ENCODE peak calls at places on chromosomes 16 and 17, in eight cellular contexts. W is uterus; P is RCC 7860; H is CD4-positive, alpha-beta T cell; T is heart left ventricle; Q is stimulated activated CD4-positive, alpha-beta T cell treated with anti-CD3 and anti-CD28 coated beads, Interleukin-2, amount 100 ng/mL, for 48 hours; C is T-helper 2 cell; I is effector memory CD8-positive, alpha-beta T cell. D is an unnamed sample.

GRCh38 chr17:34613064-34614019 is 34.0 kb downstream of the TMEM132E start:
- DNase-seq in I (no peak), T (no peak), Q (no peak), C (no peak), P (no peak), H (no peak), W (peak), D (no peak)

GRCh38 chr17:9307313-9307998 is 268.2 kb downstream of the STX8 start:
- DNase-seq in W (no peak), H (no peak), P (no peak), C (no peak), T (no peak), I (no peak), Q (no peak), D (no peak)

GRCh38 chr17:51000835-51001638 is 119.6 kb downstream of the SPAG9 start:
- DNase-seq in I (peak), H (no peak), T (no peak), P (peak), W (no peak), C (no peak), Q (no peak), D (no peak)

GRCh38 chr17:61371179-61371578 is 28.5 kb upstream of the TBX2 start:
- DNase-seq in W (no peak), I (no peak), T (no peak), P (no peak), H (no peak), C (no peak), Q (no peak), D (no peak)

GRCh38 chr17:14755002-14755401 is 454.1 kb downstream of the HS3ST3B1 start:
- DNase-seq in I (no peak), P (no peak), C (no peak), H (no peak), T (no peak), W (no peak), Q (no peak), D (no peak)

GRCh38 chr17:74235040-74235581 is 21.7 kb downstream of the TTYH2 start:
- DNase-seq in W (no peak), H (no peak), T (no peak), I (no peak), Q (no peak), P (no peak), C (no peak), D (no peak)

GRCh38 chr16:68047987-68048386 is 24.9 kb downstream of the DUS2 start:
- DNase-seq in C (no peak), T (no peak), Q (no peak), P (no peak), I (no peak), W (no peak), H (no peak), D (no peak)

GRCh38 chr17:77534137-77534536 is 393.4 kb downstream of the SEC14L1 start:
- DNase-seq in Q (no peak), I (no peak), C (no peak), P (no peak), W (no peak), H (no peak), T (no peak), D (no peak)

GRCh38 chr17:29563816-29564215 is 3.0 kb downstream of the ABHD15 start:
- DNase-seq in W (no peak), T (no peak), C (no peak), H (no peak), Q (no peak), I (peak), P (no peak), D (peak)

GRCh38 chr16:81938331-81939163 is 72.7 kb downstream of the SDR42E1 start:
- DNase-seq in T (no peak), I (no peak), C (no peak), W (no peak), Q (no peak), H (no peak), P (no peak), D (no peak)

GRCh38 chr16:24499193-24499814 is 40.1 kb upstream of the RBBP6 start:
- DNase-seq in T (no peak), I (no peak), H (no peak), W (no peak), P (no peak), C (no peak), Q (peak), D (no peak)

GRCh38 chr17:76554131-76554530 is 14.3 kb downstream of the PRCD start:
- DNase-seq in T (no peak), I (no peak), C (no peak), Q (no peak), W (no peak), H (no peak), P (no peak), D (no peak)

GRCh38 chr16:47634126-47634525 is 173.0 kb downstream of the PHKB start:
- DNase-seq in C (no peak), H (no peak), W (no peak), P (no peak), Q (no peak), I (no peak), T (no peak), D (no peak)

GRCh38 chr17:57999496-58000017 is 7.5 kb downstream of the SRSF1 start:
- DNase-seq in P (peak), W (no peak), I (peak), Q (no peak), H (no peak), T (no peak), C (no peak), D (no peak)

GRCh38 chr17:48453447-48453846 is 23.4 kb upstream of the SKAP1 start:
- DNase-seq in I (no peak), T (no peak), W (no peak), H (no peak), C (no peak), P (no peak), Q (no peak), D (no peak)

GRCh38 chr16:74743668-74744299 is 30.8 kb downstream of the FA2H start:
- DNase-seq in Q (no peak), P (peak), I (no peak), T (no peak), C (no peak), H (no peak), W (no peak), D (no peak)

GRCh38 chr16:74224828-74225227 is 71.8 kb upstream of the PSMD7 start:
- DNase-seq in P (peak), T (no peak), W (no peak), C (no peak), H (no peak), Q (no peak), I (no peak), D (no peak)

GRCh38 chr17:46853896-46854444 is 2.6 kb downstream of the WNT9B start:
- DNase-seq in P (no peak), I (no peak), Q (no peak), T (no peak), W (no peak), H (no peak), C (no peak), D (no peak)

GRCh38 chr16:84829168-84829965 is 9.6 kb downstream of the CRISPLD2 start:
- DNase-seq in P (peak), H (no peak), T (no peak), C (no peak), Q (no peak), W (peak), I (no peak), D (no peak)

GRCh38 chr16:56228476-56228875 is 37.2 kb downstream of the GNAO1 start:
- DNase-seq in P (no peak), T (no peak), C (no peak), I (no peak), Q (no peak), W (no peak), H (no peak), D (no peak)

GRCh38 chr16:22323998-22324786 is 27.0 kb downstream of the POLR3E start:
- DNase-seq in H (no peak), W (no peak), T (no peak), I (no peak), P (no peak), Q (no peak), C (no peak), D (no peak)

GRCh38 chr17:72498671-72499210 is 377.9 kb downstream of the SOX9 start:
- DNase-seq in T (no peak), H (no peak), I (no peak), Q (no peak), P (no peak), W (no peak), C (no peak), D (no peak)

GRCh38 chr17:29046440-29046839 is 3.5 kb downstream of the PIPOX start:
- DNase-seq in W (no peak), I (no peak), P (no peak), T (no peak), C (no peak), Q (no peak), H (no peak), D (no peak)

GRCh38 chr17:41486809-41487530 is 2.7 kb downstream of the KRT36 start:
- DNase-seq in P (no peak), I (peak), T (no peak), Q (peak), W (no peak), C (no peak), H (no peak), D (no peak)

GRCh38 chr16:4319454-4319853 is 3.6 kb downstream of the GLIS2 start:
- DNase-seq in C (peak), P (no peak), Q (peak), H (no peak), I (peak), T (no peak), W (peak), D (peak)

GRCh38 chr17:59160203-59161025 is 4.9 kb downstream of the PRR11 start:
- DNase-seq in Q (no peak), H (no peak), C (no peak), I (no peak), W (no peak), T (no peak), P (no peak), D (no peak)

GRCh38 chr16:85256190-85256739 is 144.0 kb upstream of the CIBAR2 start:
- DNase-seq in Q (no peak), P (no peak), H (no peak), W (no peak), I (no peak), T (no peak), C (no peak), D (no peak)

GRCh38 chr17:15260376-15261062 is 4.6 kb downstream of the PMP22 start:
- DNase-seq in H (peak), C (peak), T (peak), W (peak), P (peak), Q (peak), I (peak), D (peak)

GRCh38 chr16:85986931-85987749 is 88.2 kb downstream of the IRF8 start:
- DNase-seq in T (no peak), H (peak), Q (peak), P (no peak), W (no peak), C (no peak), I (peak), D (no peak)

GRCh38 chr17:8818654-8819330 is 19.6 kb upstream of the MFSD6L start:
- DNase-seq in Q (no peak), H (no peak), W (no peak), P (no peak), T (no peak), I (no peak), C (no peak), D (no peak)

GRCh38 chr16:77674888-77675287 is 47.4 kb upstream of the NUDT7 start:
- DNase-seq in T (no peak), W (no peak), Q (no peak), I (no peak), P (no peak), C (no peak), H (no peak), D (no peak)

GRCh38 chr17:27295945-27296344 is 2.0 kb downstream of the WSB1 start:
- DNase-seq in C (no peak), Q (no peak), T (no peak), W (no peak), I (no peak), P (no peak), H (no peak), D (no peak)

GRCh38 chr16:89815639-89816348 is 653 bp downstream of the FANCA start:
- DNase-seq in W (no peak), P (no peak), I (no peak), T (no peak), C (no peak), H (no peak), Q (no peak), D (no peak)

GRCh38 chr17:77778636-77779524 is 179.6 kb upstream of the TNRC6C start:
- DNase-seq in T (peak), C (no peak), Q (no peak), P (no peak), H (no peak), W (peak), I (no peak), D (no peak)

GRCh38 chr16:1152651-1153259 is at the start of gene CACNA1H:
- DNase-seq in Q (peak), P (no peak), I (peak), T (peak), W (peak), C (peak), H (peak), D (peak)

GRCh38 chr17:43813386-43813785 is 19.6 kb downstream of the MPP3 start:
- DNase-seq in W (no peak), T (no peak), C (no peak), I (no peak), P (peak), H (no peak), Q (no peak), D (no peak)

GRCh38 chr17:41957058-41957868 is 9.3 kb upstream of the CNP start:
- DNase-seq in W (no peak), H (no peak), T (no peak), I (no peak), Q (no peak), C (no peak), P (peak), D (no peak)

GRCh38 chr16:14354561-14355351 is 275.3 kb downstream of the PARN start:
- DNase-seq in C (no peak), T (no peak), I (no peak), H (no peak), W (no peak), P (no peak), Q (peak), D (no peak)

GRCh38 chr17:75763269-75763607 is 1.8 kb downstream of the GALK1 start:
- DNase-seq in T (no peak), Q (no peak), P (no peak), C (no peak), H (no peak), I (no peak), W (no peak), D (no peak)

D was measured in CD8-positive, alpha-beta memory T cell.